ENCODE peak calls at places on chromosome 4, in eight cellular contexts. Y is CD8-positive, alpha-beta memory T cell; I is caudate nucleus; N is uterus; G is substantia nigra; U is IMR-90; V is CD4-positive, alpha-beta T cell; L is cardiac muscle cell. M is an unnamed sample.

GRCh38 chr4:137343221-137343620 is 189.1 kb downstream of the PCDH18 start:
- DNase-seq in Y (no peak), I (no peak), N (no peak), G (no peak), U (peak; percentile 66), V (no peak), L (no peak), M (no peak)

GRCh38 chr4:151955721-151956340 is 195.0 kb upstream of the GATB start:
- DNase-seq in Y (no peak), I (no peak), N (no peak), G (no peak), U (peak; percentile 54), V (no peak), L (no peak), M (no peak)

GRCh38 chr4:153218961-153219360 is 14.7 kb downstream of the TRIM2 start:
- DNase-seq in Y (no peak), I (no peak), N (no peak), G (no peak), U (no peak), V (no peak), L (no peak), M (no peak)

GRCh38 chr4:54541426-54542118 is 116.2 kb upstream of the KIT start:
- DNase-seq in Y (no peak), I (no peak), N (no peak), G (no peak), U (peak; percentile 54), V (no peak), L (no peak), M (no peak)

GRCh38 chr4:184395451-184395917 is 78.9 kb downstream of the IRF2 start:
- DNase-seq in Y (no peak), I (no peak), N (no peak), G (no peak), U (no peak), V (no peak), L (no peak), M (no peak)

GRCh38 chr4:26406346-26406975 is 83.8 kb downstream of the CCKAR start:
- DNase-seq in Y (no peak), I (no peak), N (no peak), G (no peak), U (peak; percentile 36), V (no peak), L (no peak), M (no peak)

GRCh38 chr4:89157488-89158024 is 46.2 kb downstream of the TIGD2 start:
- DNase-seq in Y (no peak), I (no peak), N (no peak), G (no peak), U (no peak), V (no peak), L (no peak), M (no peak)

GRCh38 chr4:18980516-18981233 is 959.1 kb upstream of the LCORL start:
- DNase-seq in Y (no peak), I (no peak), N (no peak), G (no peak), U (no peak), V (no peak), L (no peak), M (no peak)

GRCh38 chr4:166279261-166279660 is 406.2 kb downstream of the TLL1 start:
- DNase-seq in Y (no peak), I (no peak), N (no peak), G (no peak), U (no peak), V (no peak), L (no peak), M (no peak)

DNA sequence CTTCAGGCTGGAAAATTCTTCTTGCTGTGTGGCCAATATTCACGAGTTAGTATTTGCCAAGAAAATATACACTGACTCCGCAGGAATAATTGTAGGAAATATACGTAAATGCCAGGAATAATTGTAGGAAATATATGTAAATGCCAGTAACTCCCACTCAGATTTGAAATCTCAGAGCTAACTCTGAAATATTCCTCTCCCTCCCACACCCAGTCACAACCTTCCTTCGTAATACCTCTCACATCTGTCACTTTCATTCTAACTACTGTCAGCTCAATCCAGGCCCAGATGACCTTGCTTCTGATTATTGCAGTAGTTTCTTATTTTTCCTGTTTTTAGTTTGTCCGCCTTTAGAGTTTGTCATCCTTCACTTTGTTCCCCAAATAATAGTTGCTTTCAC is 73.6 kb downstream of the WDR19 start:
- DNase-seq in Y (no peak), I (no peak), N (no peak), G (no peak), U (no peak), V (no peak), L (no peak), M (no peak)
- H3K27ac ChIP-seq in Y (no peak overlapping the region), I (no peak overlapping the region), N (no peak overlapping the region), G (no peak overlapping the region), U (no peak overlapping the region), V (no peak overlapping the region), L (no peak overlapping the region), M (peak overlapping the region; percentile 16)

GRCh38 chr4:173171987-173172386 is 3.4 kb downstream of the GALNT7 start:
- DNase-seq in Y (no peak), I (no peak), N (no peak), G (no peak), U (no peak), V (no peak), L (no peak), M (no peak)
- H3K27ac ChIP-seq in Y (no peak overlapping the region), I (no peak overlapping the region), N (no peak overlapping the region), G (no peak overlapping the region), U (no peak overlapping the region), V (no peak overlapping the region), L (no peak overlapping the region), M (no peak overlapping the region)

GRCh38 chr4:138663883-138664282 is 351.7 kb upstream of the NOCT start:
- DNase-seq in Y (no peak), I (no peak), N (no peak), G (no peak), U (peak; percentile 11), V (no peak), L (no peak), M (no peak)
- H3K27ac ChIP-seq in Y (no peak overlapping the region), I (no peak overlapping the region), N (no peak overlapping the region), G (no peak overlapping the region), U (no peak overlapping the region), V (no peak overlapping the region), L (no peak overlapping the region), M (no peak overlapping the region)

GRCh38 chr4:173088144-173088543 is 80.5 kb upstream of the GALNT7 start:
- DNase-seq in Y (no peak), I (no peak), N (no peak), G (no peak), U (no peak), V (no peak), L (no peak), M (no peak)

GRCh38 chr4:173092003-173092402 is 76.6 kb upstream of the GALNT7 start:
- DNase-seq in Y (no peak), I (no peak), N (no peak), G (no peak), U (no peak), V (no peak), L (no peak), M (no peak)

GRCh38 chr4:173095022-173095421 is 73.6 kb upstream of the GALNT7 start:
- DNase-seq in Y (no peak), I (no peak), N (no peak), G (no peak), U (no peak), V (no peak), L (no peak), M (no peak)

GRCh38 chr4:173091362-173091761 is 77.2 kb upstream of the GALNT7 start:
- DNase-seq in Y (no peak), I (no peak), N (no peak), G (no peak), U (no peak), V (no peak), L (no peak), M (no peak)
- H3K27ac ChIP-seq in Y (no peak overlapping the region), I (no peak overlapping the region), N (no peak overlapping the region), G (no peak overlapping the region), U (no peak overlapping the region), V (no peak overlapping the region), L (no peak overlapping the region), M (no peak overlapping the region)

DNA sequence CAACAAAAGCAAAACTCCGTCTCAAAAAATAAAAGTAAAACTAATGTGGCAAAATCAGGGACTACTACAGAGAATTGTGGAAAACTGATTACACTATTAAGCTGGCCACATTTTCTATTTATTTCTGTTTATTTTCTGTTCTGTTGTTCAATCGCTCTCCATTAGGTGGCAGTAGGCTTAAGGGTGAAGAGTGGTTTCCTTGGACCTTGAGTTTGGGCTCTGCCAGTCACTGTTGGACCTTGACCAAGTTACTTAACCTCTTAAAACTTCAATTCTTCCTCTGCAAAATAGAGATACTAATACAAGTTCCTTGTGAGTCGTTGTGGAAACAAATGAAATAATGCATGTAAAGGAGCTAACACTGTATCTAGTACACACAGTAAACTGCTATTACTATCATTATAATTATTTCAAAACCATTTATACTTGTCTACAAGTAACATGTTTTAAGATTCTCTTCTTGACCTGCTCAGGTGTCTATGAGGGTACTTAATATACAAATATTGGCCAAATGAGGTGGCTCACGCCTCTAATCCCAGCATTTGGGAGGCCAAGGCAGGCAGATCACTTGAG is 15.2 kb downstream of the HSD17B11 start:
- DNase-seq in Y (peak; percentile 15), I (no peak), N (no peak), G (no peak), U (peak; percentile 88), V (no peak), L (peak; percentile 49), M (no peak)
- H3K27ac ChIP-seq in Y (no peak overlapping the region), I (no peak overlapping the region), N (peak overlapping the region; percentile 68), G (no peak overlapping the region), U (no peak overlapping the region), V (no peak overlapping the region), L (no peak overlapping the region), M (no peak overlapping the region)

GRCh38 chr4:39274503-39274902 is 91.7 kb downstream of the RFC1 start:
- DNase-seq in Y (no peak), I (no peak), N (no peak), G (no peak), U (no peak), V (no peak), L (no peak), M (no peak)
- H3K27ac ChIP-seq in Y (no peak overlapping the region), I (no peak overlapping the region), N (no peak overlapping the region), G (no peak overlapping the region), U (no peak overlapping the region), V (no peak overlapping the region), L (no peak overlapping the region), M (no peak overlapping the region)

GRCh38 chr4:155889036-155889793 is 14.3 kb upstream of the TDO2 start:
- DNase-seq in Y (no peak), I (no peak), N (no peak), G (no peak), U (peak; percentile 89), V (no peak), L (no peak), M (no peak)
- H3K27ac ChIP-seq in Y (no peak overlapping the region), I (no peak overlapping the region), N (no peak overlapping the region), G (no peak overlapping the region), U (no peak overlapping the region), V (no peak overlapping the region), L (no peak overlapping the region), M (peak overlapping the region; percentile 31)

DNA sequence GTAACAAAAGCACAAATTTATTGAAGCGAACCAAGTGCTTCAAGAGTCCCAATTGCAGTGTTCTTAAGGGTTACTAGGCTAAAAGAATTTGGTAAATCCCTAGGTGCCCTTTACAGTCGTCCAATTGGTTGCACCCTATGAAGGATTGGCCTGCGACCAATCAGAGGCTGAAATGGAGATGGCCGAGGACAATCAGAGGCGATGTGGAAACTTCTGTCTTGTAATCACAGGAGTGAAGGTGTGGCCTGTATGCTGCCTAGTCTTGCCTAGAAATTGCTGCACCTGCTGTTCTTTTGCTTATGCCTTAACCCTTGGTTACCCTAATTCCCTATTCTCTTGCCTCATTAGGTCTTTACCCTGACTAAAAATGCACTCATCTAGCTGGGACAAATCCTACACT is 1.1 kb upstream of the DCK start:
- DNase-seq in Y (no peak), I (no peak), N (no peak), G (no peak), U (no peak), V (no peak), L (no peak), M (no peak)
- H3K27ac ChIP-seq in Y (no peak overlapping the region), I (peak overlapping the region; percentile 91), N (peak overlapping the region; percentile 94), G (peak overlapping the region; percentile 80), U (no peak overlapping the region), V (no peak overlapping the region), L (no peak overlapping the region), M (peak overlapping the region; percentile 74)